ENCODE peak calls at places on chromosomes 13 and 19, in six cellular contexts. V, L, K, H, N and F are unnamed samples.
A peak's percentile ranks its signal among the peaks of the same experiment; 100 is the strongest.

GRCh38 chr19:17330546-17331253 is 4.0 kb downstream of the ANO8 start:
- DNase-seq in K (no peak), H (no peak), L (no peak), V (no peak), N (no peak), F (no peak)

GRCh38 chr19:8452446-8453123 is 7.8 kb downstream of the HNRNPM start:
- DNase-seq in H (no peak), N (no peak), V (no peak), K (no peak), L (no peak), F (no peak)

GRCh38 chr13:23859904-23860303 is 29.3 kb downstream of the MIPEP start:
- DNase-seq in L (no peak), V (no peak), N (no peak), H (no peak), K (no peak), F (no peak)

GRCh38 chr13:40096357-40096911 is 441.0 kb downstream of the COG6 start:
- DNase-seq in H (no peak), N (peak; percentile 51), V (no peak), K (peak; percentile 72), L (no peak), F (no peak)

GRCh38 chr19:16197188-16197621 is 506 bp upstream of the AP1M1 start:
- DNase-seq in V (no peak), L (peak; percentile 58), H (peak; percentile 38), N (no peak), K (no peak), F (no peak)

GRCh38 chr13:51844862-51845573 is at the start of gene TMEM272:
- DNase-seq in V (peak; percentile 55), L (peak; percentile 60), K (peak; percentile 78), H (no peak), N (peak; percentile 52), F (peak; percentile 74)

GRCh38 chr19:920051-920857 is 3.1 kb downstream of the KISS1R start:
- DNase-seq in H (no peak), K (peak; percentile 86), L (peak; percentile 53), V (no peak), N (peak; percentile 61), F (no peak)

GRCh38 chr19:46882034-46882433 is 21.2 kb downstream of the ARHGAP35 start:
- DNase-seq in L (no peak), K (no peak), N (no peak), V (no peak), H (no peak), F (no peak)

GRCh38 chr19:18833141-18833476 is 1.4 kb downstream of the UPF1 start:
- DNase-seq in L (no peak), V (no peak), K (no peak), H (no peak), N (no peak), F (no peak)